ENCODE peak calls at places on chromosomes 7 and 10, in four cellular contexts. P is HCT116, I is K562, Y is HepG2. O is an unnamed sample. For H3K4me1, the result is how much of the 10 kb centered on the place peaks cover.

GRCh38 chr7:32115831-32116230 is 45.6 kb upstream of the PDE1C start:
- DNase-seq in I (no peak), Y (no peak), P (no peak), O (no peak)

GRCh38 chr7:150753826-150754603 is 16.8 kb downstream of the GIMAP5 start:
- DNase-seq in P (no peak), I (peak), Y (peak), O (no peak)

GRCh38 chr7:131723926-131724325 is 167.5 kb upstream of the PODXL start:
- DNase-seq in P (no peak), I (no peak), Y (peak), O (no peak)

GRCh38 chr7:82362129-82362528 is 81.4 kb downstream of the CACNA2D1 start:
- DNase-seq in I (no peak), P (no peak), Y (no peak), O (no peak)

GRCh38 chr7:137986252-137987010 is 15.5 kb downstream of the CREB3L2 start:
- DNase-seq in P (no peak), I (peak), Y (peak), O (no peak)

GRCh38 chr10:96415896-96416554 is 57.2 kb upstream of the OPALIN start:
- DNase-seq in Y (no peak), I (no peak), P (no peak), O (no peak)

GRCh38 chr10:130232361-130233360 is 96.5 kb downstream of the GLRX3 start:
- DNase-seq in P (no peak), Y (no peak), I (no peak), O (no peak)

GRCh38 chr7:45189151-45189970 is 31.8 kb downstream of the RAMP3 start:
- DNase-seq in Y (no peak), I (no peak), P (no peak), O (no peak)

GRCh38 chr10:47165711-47166404 is 134.1 kb upstream of the GDF10 start:
- DNase-seq in I (no peak), Y (no peak), P (no peak), O (no peak)

GRCh38 chr10:15898046-15898445 is 37.7 kb upstream of the MINDY3 start:
- DNase-seq in I (peak), Y (no peak), P (no peak), O (no peak)

GRCh38 chr10:7649673-7650330 is 17.0 kb downstream of the ITIH5 start:
- DNase-seq in Y (no peak), I (no peak), P (peak), O (no peak)

GRCh38 chr7:31129067-31129466 is 77.0 kb downstream of the ADCYAP1R1 start:
- DNase-seq in Y (no peak), P (no peak), I (no peak), O (no peak)

GRCh38 chr10:59817806-59818205 is 64.6 kb upstream of the MRLN start:
- DNase-seq in P (no peak), I (no peak), Y (no peak), O (no peak)

GRCh38 chr7:30908681-30909080 is 3.0 kb upstream of the AQP1 start:
- DNase-seq in P (no peak), Y (no peak), I (no peak), O (no peak)

GRCh38 chr10:125016611-125017202 is 74.8 kb downstream of the ZRANB1 start:
- DNase-seq in Y (no peak), I (no peak), P (no peak), O (no peak)

GRCh38 chr10:79049931-79050895 is 18.6 kb upstream of the ZMIZ1 start:
- DNase-seq in I (no peak), Y (no peak), P (no peak), O (no peak)

GRCh38 chr7:69439040-69439439 is 159.2 kb upstream of the AUTS2 start:
- DNase-seq in P (no peak), I (no peak), Y (no peak), O (no peak)

GRCh38 chr10:71319800-71320392 is 837 bp downstream of the SLC29A3 start:
- DNase-seq in I (no peak), Y (no peak), P (no peak), O (no peak)

GRCh38 chr10:30114401-30114800 is 55.0 kb upstream of the JCAD start:
- DNase-seq in P (no peak), I (no peak), Y (no peak), O (no peak)

GRCh38 chr7:130831817-130832481 is 97.9 kb upstream of the KLF14 start:
- DNase-seq in Y (peak), P (peak), I (peak), O (no peak)

GRCh38 chr7:90764848-90765570 is 168.9 kb downstream of the CDK14 start:
- DNase-seq in Y (peak), P (no peak), I (no peak), O (no peak)

GRCh38 chr10:32005050-32005449 is 51.2 kb downstream of the KIF5B start:
- DNase-seq in I (peak), Y (peak), P (peak), O (peak)

GRCh38 chr7:78765985-78766729 is 687.3 kb downstream of the MAGI2 start:
- DNase-seq in Y (no peak), P (no peak), I (no peak), O (no peak)

GRCh38 chr10:114925675-114926204 is 12.3 kb upstream of the TRUB1 start:
- DNase-seq in P (no peak), I (no peak), Y (no peak), O (no peak)

GRCh38 chr10:114697061-114697598 is 39.1 kb upstream of the ABLIM1 start:
- DNase-seq in P (no peak), Y (no peak), I (no peak), O (no peak)

GRCh38 chr10:92847185-92847864 is 995 bp upstream of the EXOC6 start:
- DNase-seq in I (no peak), Y (peak), P (no peak), O (no peak)
- H3K4me1 ChIP-seq in I (under half), Y (under half), P (under half), O (under half)

DNA sequence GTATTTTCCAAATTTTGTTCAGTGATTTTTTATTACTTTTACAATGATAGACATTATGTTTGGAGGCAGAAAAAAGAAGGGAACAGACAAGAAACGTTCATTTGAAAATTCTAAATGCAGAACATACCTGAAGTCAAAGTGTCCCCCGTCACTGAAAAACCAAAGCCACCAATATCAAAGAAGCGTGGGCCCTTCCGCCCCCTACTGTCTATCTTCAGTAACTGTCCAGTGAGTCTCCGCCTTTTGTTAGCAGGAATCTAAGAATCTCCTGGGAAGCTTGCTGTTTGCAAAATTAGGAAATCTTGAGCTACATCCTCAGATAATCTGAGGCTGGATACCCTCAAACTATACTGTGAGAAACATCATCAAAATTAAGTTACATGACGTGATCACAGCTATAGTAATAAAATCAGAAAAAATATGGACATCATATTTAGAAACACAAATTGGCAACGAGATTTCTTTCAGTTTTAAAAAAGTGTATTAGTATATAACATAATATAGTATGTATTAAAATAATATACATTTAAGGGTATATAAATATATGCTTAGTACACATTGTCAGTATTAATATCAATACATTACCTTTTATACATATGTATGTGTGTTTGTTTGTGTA is 169.3 kb upstream of the AKR1E2 start:
- DNase-seq in Y (peak), P (peak), I (peak), O (no peak)
- TF ChIP-seq TCF7L2 in Y (no peak), P (no peak), I (no peak), O (no peak)

GRCh38 chr7:37392673-37393017 is 56.0 kb downstream of the ELMO1 start:
- DNase-seq in I (no peak), Y (no peak), P (no peak), O (no peak)

GRCh38 chr7:37400022-37400421 is 48.6 kb downstream of the ELMO1 start:
- DNase-seq in I (no peak), P (no peak), Y (no peak), O (no peak)

GRCh38 chr7:37394158-37394557 is 54.5 kb downstream of the ELMO1 start:
- DNase-seq in Y (no peak), I (no peak), P (no peak), O (no peak)

GRCh38 chr7:37391791-37392672 is 56.6 kb downstream of the ELMO1 start:
- DNase-seq in P (no peak), I (no peak), Y (no peak), O (no peak)

DNA sequence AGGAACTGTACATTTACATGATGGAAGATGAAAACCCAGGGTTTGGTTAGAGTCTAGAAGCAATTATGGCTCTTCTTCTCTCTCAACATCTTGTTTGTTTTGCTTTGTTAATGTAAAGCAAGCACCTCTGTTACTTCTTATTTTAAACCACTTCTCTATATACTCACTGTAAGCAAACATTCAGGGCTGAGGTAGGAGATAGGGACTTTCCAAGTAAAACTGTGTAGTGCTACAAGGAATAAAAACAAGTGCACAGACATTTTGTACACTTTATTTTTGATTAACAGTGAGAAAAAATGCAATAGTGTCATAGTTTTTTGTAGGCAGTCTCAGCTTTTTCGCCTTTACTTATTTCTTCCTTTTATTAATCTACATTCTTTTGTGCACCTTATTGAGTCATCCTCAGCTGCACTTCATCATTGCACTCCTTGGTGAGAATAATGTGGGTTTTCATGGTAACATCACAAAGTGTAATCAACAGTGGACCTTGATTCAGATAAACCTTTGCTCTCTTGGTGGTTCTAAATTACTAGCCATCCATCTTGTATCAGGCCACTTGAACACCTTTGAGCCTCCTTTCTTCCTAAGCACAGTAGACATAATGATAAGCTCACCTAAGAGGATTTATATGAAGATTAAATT is 52.9 kb downstream of the ELMO1 start:
- DNase-seq in Y (no peak), P (no peak), I (no peak), O (no peak)
- H3K4me1 ChIP-seq in Y (under half), P (under half), I (under half), O (under half)

GRCh38 chr7:127021019-127021738 is 231.6 kb downstream of the GRM8 start:
- DNase-seq in Y (no peak), P (no peak), I (no peak), O (no peak)
- TF ChIP-seq TCF7L2 in Y (no peak), P (no peak), I (no peak), O (no peak)

GRCh38 chr10:48684463-48684791 is 246 bp upstream of the WDFY4 start:
- DNase-seq in Y (no peak), I (no peak), P (no peak), O (no peak)

GRCh38 chr10:48682265-48682664 is 2.4 kb upstream of the WDFY4 start:
- DNase-seq in Y (no peak), I (no peak), P (no peak), O (no peak)

GRCh38 chr10:48683424-48683823 is 1.2 kb upstream of the WDFY4 start:
- DNase-seq in P (no peak), I (no peak), Y (no peak), O (no peak)

GRCh38 chr10:48684792-48685651 is at the start of gene WDFY4:
- DNase-seq in Y (no peak), P (no peak), I (no peak), O (no peak)

DNA sequence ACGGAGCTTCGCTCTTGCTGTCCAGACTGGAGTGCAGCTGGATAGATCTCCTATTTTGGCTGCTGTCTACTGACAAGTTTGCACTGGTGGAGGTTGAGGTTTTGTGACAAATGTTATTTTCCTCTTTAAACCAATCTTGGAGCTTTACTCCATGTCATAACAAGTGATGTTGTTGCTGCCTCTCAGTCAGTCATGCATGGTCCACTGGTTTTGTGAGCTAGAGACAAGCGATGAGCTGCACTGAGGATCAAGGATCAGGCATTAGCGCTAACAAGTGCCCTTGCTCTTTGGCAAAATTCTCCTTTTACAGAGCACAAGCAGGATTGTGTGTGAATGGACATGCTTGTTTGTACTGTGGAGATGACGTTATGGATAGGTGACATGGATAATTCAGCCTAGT is 780 bp upstream of the WDFY4 start:
- DNase-seq in P (no peak), I (no peak), Y (no peak), O (no peak)
- H3K4me1 ChIP-seq in P (under half), I (under half), Y (under half), O (under half)